ENCODE peak calls at places on chromosomes 1 and 21, in ten cellular contexts. A is AG10803, O is heart left ventricle, N is progenitor cell of endocrine pancreas, U is colonic mucosa, Y is SK-N-SH, D is BJ, K is tibial artery, G is Calu3, L is IMR-90. W is an unnamed sample.

GRCh38 chr1:84830136-84830535 is 62.9 kb downstream of the LPAR3 start:
- DNase-seq in A (no peak), O (no peak), N (no peak), U (no peak), Y (no peak), D (no peak), K (no peak), G (no peak), L (no peak), W (no peak)

GRCh38 chr1:111334169-111334568 is 43.5 kb downstream of the CHIA start:
- DNase-seq in A (peak), O (no peak), N (no peak), U (no peak), Y (peak), D (no peak), K (no peak), G (peak), L (peak), W (no peak)

GRCh38 chr1:100445565-100445964 is 92.4 kb upstream of the GPR88 start:
- DNase-seq in A (no peak), O (no peak), N (no peak), U (no peak), Y (no peak), D (no peak), K (no peak), G (no peak), L (no peak), W (no peak)

GRCh38 chr1:199550384-199551067 is 477.0 kb upstream of the NR5A2 start:
- DNase-seq in A (peak), O (no peak), N (no peak), U (no peak), Y (peak), D (no peak), K (no peak), G (no peak), L (peak), W (no peak)

GRCh38 chr1:221530791-221531190 is 211.1 kb downstream of the DUSP10 start:
- DNase-seq in A (peak), O (no peak), N (no peak), U (no peak), Y (no peak), D (no peak), K (no peak), G (no peak), L (no peak), W (no peak)

GRCh38 chr1:46638921-46639320 is 22.3 kb upstream of the MOB3C start:
- DNase-seq in A (no peak), O (no peak), N (no peak), U (no peak), Y (no peak), D (no peak), K (no peak), G (no peak), L (no peak), W (no peak)

GRCh38 chr1:155083865-155084721 is 5.5 kb downstream of the EFNA3 start:
- DNase-seq in A (peak), O (no peak), N (no peak), U (peak), Y (peak), D (no peak), K (no peak), G (peak), L (no peak), W (no peak)

GRCh38 chr1:59083946-59084865 is 212.7 kb upstream of the FGGY start:
- DNase-seq in A (peak), O (peak), N (no peak), U (no peak), Y (no peak), D (no peak), K (no peak), G (no peak), L (peak), W (no peak)

GRCh38 chr1:50620680-50621329 is 197.6 kb upstream of the DMRTA2 start:
- DNase-seq in A (no peak), O (no peak), N (no peak), U (peak), Y (no peak), D (no peak), K (no peak), G (peak), L (peak), W (peak)

GRCh38 chr21:44522753-44523204 is 17.2 kb downstream of the KRTAP10-1 start:
- DNase-seq in A (no peak), O (no peak), N (no peak), U (no peak), Y (no peak), D (no peak), K (peak), G (no peak), L (no peak), W (no peak)

GRCh38 chr1:162609306-162609705 is 23.0 kb upstream of the DDR2 start:
- DNase-seq in A (no peak), O (no peak), N (no peak), U (no peak), Y (no peak), D (no peak), K (no peak), G (no peak), L (no peak), W (no peak)

GRCh38 chr1:186535388-186536133 is 74.6 kb upstream of the PDC start:
- DNase-seq in A (peak), O (no peak), N (no peak), U (no peak), Y (no peak), D (peak), K (no peak), G (no peak), L (peak), W (peak)

GRCh38 chr1:178483251-178483957 is 13.4 kb downstream of the CLEC20A start:
- DNase-seq in A (peak), O (no peak), N (no peak), U (no peak), Y (no peak), D (no peak), K (no peak), G (no peak), L (no peak), W (no peak)

GRCh38 chr1:201656670-201657032 is 117.7 kb downstream of the NAV1 start:
- DNase-seq in A (peak), O (peak), N (no peak), U (peak), Y (peak), D (no peak), K (no peak), G (no peak), L (peak), W (no peak)

GRCh38 chr1:186386725-186387383 is 11.2 kb downstream of the ODR4 start:
- DNase-seq in A (no peak), O (no peak), N (no peak), U (no peak), Y (no peak), D (no peak), K (no peak), G (no peak), L (no peak), W (no peak)

GRCh38 chr21:35843911-35844667 is 216.2 kb downstream of the SETD4 start:
- DNase-seq in A (peak), O (no peak), N (no peak), U (no peak), Y (no peak), D (no peak), K (peak), G (no peak), L (no peak), W (no peak)

GRCh38 chr1:239261521-239261920 is 124.8 kb upstream of the CHRM3 start:
- DNase-seq in A (no peak), O (no peak), N (no peak), U (no peak), Y (no peak), D (no peak), K (no peak), G (no peak), L (no peak), W (no peak)

GRCh38 chr1:172745014-172745413 is 86.1 kb downstream of the FASLG start:
- DNase-seq in A (peak), O (no peak), N (no peak), U (peak), Y (peak), D (peak), K (no peak), G (peak), L (peak), W (peak)

GRCh38 chr1:71964188-71964587 is 318.2 kb downstream of the NEGR1 start:
- DNase-seq in A (no peak), O (no peak), N (no peak), U (no peak), Y (no peak), D (no peak), K (no peak), G (no peak), L (peak), W (no peak)

GRCh38 chr1:24119859-24120756 is 8.2 kb upstream of the MYOM3 start:
- DNase-seq in A (peak), O (no peak), N (no peak), U (peak), Y (no peak), D (no peak), K (no peak), G (no peak), L (peak), W (peak)

GRCh38 chr1:16120940-16121410 is 34.9 kb downstream of the EPHA2 start:
- DNase-seq in A (no peak), O (no peak), N (no peak), U (no peak), Y (no peak), D (no peak), K (no peak), G (no peak), L (no peak), W (no peak)

GRCh38 chr21:33954395-33954794 is 38.8 kb upstream of the ATP5PO start:
- DNase-seq in A (no peak), O (no peak), N (no peak), U (no peak), Y (no peak), D (no peak), K (no peak), G (no peak), L (no peak), W (no peak)

GRCh38 chr1:206933333-206933945 is 11.7 kb upstream of the FCMR start:
- DNase-seq in A (no peak), O (peak), N (no peak), U (no peak), Y (peak), D (no peak), K (no peak), G (peak), L (no peak), W (no peak)

GRCh38 chr1:186812560-186812959 is 16.2 kb upstream of the PLA2G4A start:
- DNase-seq in A (peak), O (no peak), N (no peak), U (no peak), Y (no peak), D (no peak), K (no peak), G (no peak), L (peak), W (peak)

GRCh38 chr1:51340380-51340779 is 10.0 kb upstream of the TTC39A start:
- DNase-seq in A (no peak), O (no peak), N (no peak), U (no peak), Y (no peak), D (no peak), K (no peak), G (no peak), L (no peak), W (no peak)

GRCh38 chr1:223870617-223871574 is 25.1 kb upstream of the TP53BP2 start:
- DNase-seq in A (no peak), O (no peak), N (peak), U (no peak), Y (no peak), D (no peak), K (no peak), G (no peak), L (no peak), W (no peak)

GRCh38 chr1:101098327-101098726 is 72.7 kb upstream of the DPH5 start:
- DNase-seq in A (no peak), O (no peak), N (no peak), U (no peak), Y (no peak), D (no peak), K (no peak), G (no peak), L (no peak), W (no peak)

GRCh38 chr1:98981917-98982513 is 22.6 kb downstream of the PLPPR5 start:
- DNase-seq in A (peak), O (no peak), N (no peak), U (no peak), Y (no peak), D (peak), K (no peak), G (no peak), L (peak), W (no peak)

GRCh38 chr21:27885296-27885711 is 918.4 kb upstream of the ADAMTS5 start:
- DNase-seq in A (no peak), O (peak), N (no peak), U (no peak), Y (no peak), D (no peak), K (no peak), G (no peak), L (no peak), W (no peak)

GRCh38 chr1:3170566-3171453 is 101.8 kb downstream of the PRDM16 start:
- DNase-seq in A (peak), O (peak), N (no peak), U (peak), Y (peak), D (no peak), K (peak), G (peak), L (no peak), W (no peak)

GRCh38 chr1:200184196-200184595 is 156.7 kb downstream of the NR5A2 start:
- DNase-seq in A (peak), O (peak), N (no peak), U (peak), Y (no peak), D (no peak), K (peak), G (peak), L (peak), W (peak)

GRCh38 chr21:15703932-15704331 is 25.9 kb upstream of the USP25 start:
- DNase-seq in A (no peak), O (no peak), N (no peak), U (no peak), Y (no peak), D (no peak), K (no peak), G (no peak), L (no peak), W (no peak)

GRCh38 chr21:41763398-41763931 is 3.4 kb downstream of the RIPK4 start:
- DNase-seq in A (no peak), O (no peak), N (no peak), U (no peak), Y (no peak), D (no peak), K (no peak), G (no peak), L (no peak), W (no peak)

GRCh38 chr1:72649974-72650373 is 367.6 kb upstream of the NEGR1 start:
- DNase-seq in A (peak), O (no peak), N (no peak), U (no peak), Y (no peak), D (peak), K (no peak), G (no peak), L (peak), W (no peak)

GRCh38 chr1:64550946-64551345 is 81.0 kb downstream of the CACHD1 start:
- DNase-seq in A (peak), O (no peak), N (no peak), U (no peak), Y (no peak), D (no peak), K (no peak), G (no peak), L (no peak), W (no peak)

GRCh38 chr1:53145942-53146708 is 3.7 kb upstream of the SLC1A7 start:
- DNase-seq in A (peak), O (peak), N (peak), U (peak), Y (peak), D (peak), K (peak), G (peak), L (peak), W (peak)

GRCh38 chr1:228238007-228238406 is 30.2 kb downstream of the OBSCN start:
- DNase-seq in A (no peak), O (no peak), N (no peak), U (no peak), Y (no peak), D (no peak), K (no peak), G (no peak), L (no peak), W (no peak)

GRCh38 chr1:16978589-16979474 is 1.6 kb downstream of the MFAP2 start:
- DNase-seq in A (peak), O (peak), N (no peak), U (peak), Y (peak), D (peak), K (peak), G (no peak), L (peak), W (no peak)

GRCh38 chr1:204124639-204125038 is 27.2 kb downstream of the ETNK2 start:
- DNase-seq in A (no peak), O (peak), N (no peak), U (no peak), Y (no peak), D (no peak), K (no peak), G (no peak), L (no peak), W (no peak)

GRCh38 chr1:204125759-204126351 is 26.0 kb downstream of the ETNK2 start:
- DNase-seq in A (no peak), O (no peak), N (no peak), U (no peak), Y (no peak), D (no peak), K (no peak), G (no peak), L (no peak), W (no peak)

GRCh38 chr1:204126367-204126766 is 25.5 kb downstream of the ETNK2 start:
- DNase-seq in A (no peak), O (peak), N (no peak), U (no peak), Y (peak), D (no peak), K (no peak), G (no peak), L (no peak), W (no peak)

GRCh38 chr1:204121840-204122555 is 29.8 kb downstream of the ETNK2 start:
- DNase-seq in A (no peak), O (peak), N (no peak), U (no peak), Y (no peak), D (no peak), K (no peak), G (no peak), L (no peak), W (no peak)

DNA sequence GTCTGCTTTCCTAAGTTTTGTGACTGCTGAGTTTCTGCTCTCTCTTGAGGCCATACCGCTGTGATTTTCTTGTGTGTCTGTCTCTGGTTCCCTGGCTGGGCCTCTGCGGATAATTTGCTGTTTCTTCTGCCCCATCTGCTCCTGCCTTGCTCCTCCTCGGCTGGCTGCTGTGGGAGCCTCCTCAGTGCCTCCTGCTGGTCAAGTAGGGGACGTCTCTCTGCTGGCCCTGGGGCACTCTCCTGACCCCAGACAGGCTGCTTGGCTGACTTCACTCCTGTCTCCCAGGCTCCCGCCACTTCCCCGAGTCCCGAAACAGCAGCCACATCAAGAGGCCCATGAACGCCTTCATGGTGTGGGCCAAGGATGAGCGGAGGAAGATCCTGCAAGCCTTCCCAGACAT is 28.5 kb downstream of the ETNK2 start:
- DNase-seq in A (no peak), O (peak), N (no peak), U (no peak), Y (peak), D (no peak), K (no peak), G (no peak), L (peak), W (no peak)
- TF ChIP-seq CTCF in A (peak), O (no peak), N (peak), U (peak), Y (peak), D (peak), K (peak), G (no peak), L (peak), W (peak)

GRCh38 chr1:20483833-20484525 is 2.0 kb downstream of the CAMK2N1 start:
- DNase-seq in A (no peak), O (no peak), N (peak), U (peak), Y (peak), D (no peak), K (no peak), G (no peak), L (peak), W (no peak)
- TF ChIP-seq CTCF in A (peak), O (peak), N (peak), U (no peak), Y (peak), D (peak), K (no peak), G (no peak), L (peak), W (no peak)

DNA sequence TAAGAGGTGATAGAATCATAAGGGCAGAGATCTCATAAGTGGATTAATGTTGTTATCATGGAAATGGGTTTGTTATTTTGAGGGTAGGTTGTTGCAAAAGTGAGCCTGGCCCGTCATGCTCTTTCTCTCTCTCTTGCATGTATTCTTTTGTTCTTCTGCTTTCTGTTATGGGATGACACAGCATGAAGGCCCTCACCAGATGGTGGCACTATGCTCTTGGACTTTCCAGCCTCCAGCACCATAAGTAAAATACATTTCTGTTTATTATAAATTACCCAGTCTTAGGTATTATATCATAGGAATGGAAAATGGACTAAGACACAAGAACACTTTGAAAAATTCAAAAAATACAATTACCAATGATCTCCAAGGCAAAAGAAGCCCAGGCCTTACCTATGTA is 676.1 kb downstream of the PTPRU start:
- DNase-seq in A (peak), O (no peak), N (no peak), U (no peak), Y (no peak), D (no peak), K (no peak), G (peak), L (peak), W (no peak)
- TF ChIP-seq CTCF in A (peak), O (peak), N (peak), U (peak), Y (peak), D (peak), K (no peak), G (peak), L (peak), W (peak)

GRCh38 chr21:24014381-24014780 is 1592.9 kb downstream of the MRPL39 start:
- DNase-seq in A (no peak), O (no peak), N (no peak), U (no peak), Y (no peak), D (no peak), K (no peak), G (no peak), L (no peak), W (no peak)
- TF ChIP-seq CTCF in A (no peak), O (no peak), N (peak), U (no peak), Y (peak), D (no peak), K (no peak), G (no peak), L (peak), W (no peak)

DNA sequence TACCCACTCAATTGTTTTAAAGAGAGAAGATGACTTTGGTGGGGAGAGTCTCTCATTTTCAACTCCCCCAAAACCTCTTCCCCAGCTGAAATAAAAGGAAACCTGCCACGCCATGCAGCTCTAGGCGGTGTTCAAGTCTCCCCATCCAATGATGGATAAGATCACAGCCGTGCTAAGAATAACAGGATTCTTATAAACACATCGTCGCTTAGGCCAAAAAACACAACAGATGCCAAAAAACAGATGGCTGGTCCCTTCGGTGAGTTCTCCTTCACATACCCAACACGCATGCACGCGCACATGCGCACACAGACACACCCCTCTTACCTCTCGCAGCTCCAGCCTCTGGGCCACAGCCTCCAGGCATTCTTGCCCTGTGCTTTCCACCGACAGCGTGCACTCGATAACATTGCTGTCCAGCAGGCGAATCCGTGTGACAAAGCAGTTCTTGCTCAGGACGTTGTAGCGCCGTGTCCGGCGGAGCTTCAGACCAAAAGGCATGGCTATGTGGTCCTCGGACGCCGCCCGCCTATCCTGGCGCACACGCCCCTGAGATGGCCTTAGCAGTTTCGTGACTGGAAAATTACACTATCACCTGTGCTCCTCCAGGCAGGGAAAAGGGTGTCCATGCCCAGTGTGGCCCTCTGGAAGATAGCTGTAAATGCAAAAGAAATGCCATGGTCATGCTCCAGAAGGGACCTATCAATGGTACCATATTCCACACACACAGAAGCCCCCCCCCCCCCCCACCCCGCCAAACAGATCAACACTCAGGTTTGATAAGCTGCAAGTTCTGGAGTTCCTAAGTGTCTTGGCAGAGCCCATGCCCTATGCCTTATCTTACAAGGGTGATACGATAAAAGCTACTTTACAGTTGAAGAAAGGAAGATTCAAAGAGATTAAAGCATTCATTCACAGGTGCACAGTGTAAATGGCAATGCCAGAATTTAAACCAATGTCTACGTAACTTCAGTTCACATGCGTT is 86.8 kb downstream of the PTPN14 start:
- DNase-seq in A (no peak), O (no peak), N (no peak), U (no peak), Y (no peak), D (no peak), K (no peak), G (no peak), L (no peak), W (no peak)
- TF ChIP-seq CTCF in A (no peak), O (no peak), N (no peak), U (no peak), Y (no peak), D (no peak), K (no peak), G (no peak), L (no peak), W (no peak)